ENCODE peak calls at places on chromosomes 11 and 22, in ten cellular contexts. G is H7; Q is mucosa of descending colon; H is SK-N-DZ; S is AG09309; N is CD8-positive, alpha-beta memory T cell; J is RPMI7951; A is fibroblast of pulmonary artery; E is RPMI8226; D is NCI-H2029 treated with DMSO at 0.1 percent for 48 hours. W is an unnamed sample.

GRCh38 chr22:37634505-37635002 is 4.9 kb upstream of the SH3BP1 start:
- DNase-seq in Q (no peak), S (no peak), G (peak; percentile 68), D (no peak), E (peak; percentile 38), N (peak; percentile 29), A (no peak), H (peak; percentile 74), J (no peak), W (no peak)

GRCh38 chr11:46366260-46366659 is 15.2 kb upstream of the MDK start:
- DNase-seq in Q (no peak), D (no peak), E (no peak), G (no peak), N (no peak), A (no peak), H (no peak), S (no peak), J (no peak), W (no peak)

GRCh38 chr22:29702025-29702930 is 17.5 kb upstream of the CABP7 start:
- DNase-seq in N (no peak), G (peak; percentile 84), A (no peak), E (no peak), D (no peak), Q (no peak), J (no peak), S (no peak), H (no peak), W (no peak)

GRCh38 chr11:77475206-77475605 is 1.3 kb upstream of the PAK1 start:
- DNase-seq in N (no peak), S (no peak), A (no peak), G (no peak), D (no peak), E (no peak), J (no peak), H (no peak), Q (no peak), W (no peak)

GRCh38 chr22:36252754-36253522 is at the start of gene APOL1:
- DNase-seq in S (no peak), J (peak; percentile 77), G (no peak), H (no peak), N (peak; percentile 59), A (peak; percentile 23), Q (no peak), D (no peak), E (peak; percentile 66), W (peak; percentile 65)

GRCh38 chr11:83858694-83859093 is 572.5 kb upstream of the CCDC90B start:
- DNase-seq in N (no peak), S (no peak), J (no peak), H (no peak), E (no peak), Q (no peak), G (no peak), D (no peak), A (no peak), W (no peak)

GRCh38 chr11:17014774-17015638 is 792 bp upstream of the PLEKHA7 start:
- DNase-seq in A (peak; percentile 5), E (peak; percentile 23), H (peak; percentile 29), G (peak; percentile 88), S (no peak), J (no peak), Q (peak; percentile 68), N (no peak), D (no peak), W (peak; percentile 9)

GRCh38 chr11:65551572-65552398 is 6.4 kb downstream of the LTBP3 start:
- DNase-seq in J (no peak), E (peak; percentile 97), H (peak; percentile 67), N (peak; percentile 60), D (peak; percentile 50), Q (peak; percentile 87), A (peak; percentile 29), S (no peak), G (peak; percentile 90), W (peak; percentile 53)

GRCh38 chr11:120956710-120957500 is 67.0 kb upstream of the TBCEL start:
- DNase-seq in D (no peak), H (no peak), J (no peak), E (no peak), S (no peak), Q (no peak), N (peak; percentile 30), G (peak; percentile 80), A (no peak), W (peak; percentile 46)

GRCh38 chr22:23098718-23099524 is 28.6 kb downstream of the GNAZ start:
- DNase-seq in E (peak; percentile 22), Q (peak; percentile 65), J (no peak), D (no peak), G (no peak), A (no peak), N (no peak), S (no peak), H (no peak), W (no peak)

GRCh38 chr11:47175746-47176327 is 842 bp downstream of the ARFGAP2 start:
- DNase-seq in S (no peak), A (no peak), J (no peak), N (no peak), E (peak; percentile 76), H (no peak), G (no peak), D (no peak), Q (no peak), W (no peak)

GRCh38 chr11:83713701-83714100 is 427.5 kb upstream of the CCDC90B start:
- DNase-seq in E (peak; percentile 50), A (no peak), Q (no peak), G (no peak), J (no peak), D (no peak), H (no peak), S (no peak), N (no peak), W (no peak)

GRCh38 chr11:124725719-124726105 is 14.0 kb upstream of the NRGN start:
- DNase-seq in D (no peak), E (no peak), J (peak; percentile 55), N (no peak), Q (no peak), H (no peak), S (no peak), A (peak; percentile 89), G (no peak), W (no peak)

GRCh38 chr11:65287601-65288000 is 25.8 kb downstream of the POLA2 start:
- DNase-seq in J (peak; percentile 24), G (no peak), S (no peak), D (no peak), A (no peak), H (no peak), E (no peak), N (no peak), Q (no peak), W (no peak)

GRCh38 chr22:50530280-50530856 is 556 bp upstream of the TYMP start:
- DNase-seq in N (no peak), G (no peak), Q (peak; percentile 93), D (no peak), A (peak; percentile 88), H (no peak), E (peak; percentile 91), S (peak; percentile 46), J (peak; percentile 83), W (peak; percentile 62)

GRCh38 chr11:827146-827860 is 416 bp upstream of the CRACR2B start:
- DNase-seq in A (no peak), H (peak; percentile 74), S (no peak), J (no peak), E (peak; percentile 77), D (no peak), Q (peak; percentile 83), N (no peak), G (peak; percentile 89), W (no peak)

GRCh38 chr22:37440875-37441274 is 13.6 kb upstream of the ELFN2 start:
- DNase-seq in G (no peak), S (no peak), E (no peak), Q (no peak), N (no peak), A (no peak), D (no peak), H (no peak), J (no peak), W (no peak)

GRCh38 chr11:30984827-30985226 is 384.7 kb downstream of the DCDC1 start:
- DNase-seq in Q (no peak), H (no peak), E (no peak), S (no peak), J (peak; percentile 9), A (peak; percentile 17), N (no peak), D (no peak), G (no peak), W (no peak)

W was measured in immature natural killer cell.